ENCODE peak calls at places on chromosome X, in five cellular contexts. O, I, U, S and A are unnamed samples.
A peak's percentile ranks its signal among the peaks of the same experiment; 100 is the strongest.

GRCh38 chrX:134530845-134531244 is 70.9 kb downstream of the HPRT1 start:
- DNase-seq in O (no peak), I (no peak), U (no peak), S (no peak), A (no peak)

GRCh38 chrX:20452487-20452886 is 185.8 kb upstream of the RPS6KA3 start:
- DNase-seq in O (no peak), I (no peak), U (no peak), S (no peak), A (no peak)

GRCh38 chrX:154411322-154411980 is at the start of gene TAFAZZIN:
- DNase-seq in O (peak; percentile 56), I (peak; percentile 75), U (peak; percentile 34), S (peak; percentile 78), A (peak; percentile 68)

GRCh38 chrX:135489542-135489941 is 30.9 kb upstream of the INTS6L start:
- DNase-seq in O (no peak), I (no peak), U (no peak), S (no peak), A (no peak)

GRCh38 chrX:18997916-18998315 is 14.0 kb upstream of the PHKA2 start:
- DNase-seq in O (no peak), I (no peak), U (no peak), S (no peak), A (no peak)

GRCh38 chrX:150690126-150690525 is 3.1 kb upstream of the MTMR1 start:
- DNase-seq in O (peak; percentile 89), I (no peak), U (no peak), S (no peak), A (peak; percentile 46)

GRCh38 chrX:15882704-15883539 is 28.3 kb upstream of the AP1S2 start:
- DNase-seq in O (peak; percentile 60), I (no peak), U (no peak), S (no peak), A (no peak)

GRCh38 chrX:96102997-96103396 is 581.6 kb upstream of the DIAPH2 start:
- DNase-seq in O (no peak), I (no peak), U (no peak), S (peak; percentile 27), A (no peak)

GRCh38 chrX:103063918-103064434 is at the start of gene BEX1:
- DNase-seq in O (peak; percentile 12), I (no peak), U (no peak), S (peak; percentile 37), A (peak; percentile 1)

GRCh38 chrX:10545882-10546281 is 74.5 kb downstream of the MID1 start:
- DNase-seq in O (no peak), I (no peak), U (no peak), S (no peak), A (no peak)

GRCh38 chrX:3485727-3486126 is 139.3 kb upstream of the MXRA5 start:
- DNase-seq in O (no peak), I (no peak), U (no peak), S (no peak), A (no peak)
- TF ChIP-seq CTCF in O (no peak), I (no peak), U (no peak), S (no peak), A (no peak)

GRCh38 chrX:105876658-105877057 is 54.3 kb downstream of the NRK start:
- DNase-seq in O (peak; percentile 26), I (no peak), U (no peak), S (no peak), A (no peak)
- TF ChIP-seq CTCF in O (peak; percentile 72), I (no peak), U (no peak), S (no peak), A (no peak)

GRCh38 chrX:129423191-129423590 is 100.1 kb downstream of the SMARCA1 start:
- DNase-seq in O (no peak), I (no peak), U (no peak), S (no peak), A (no peak)

DNA sequence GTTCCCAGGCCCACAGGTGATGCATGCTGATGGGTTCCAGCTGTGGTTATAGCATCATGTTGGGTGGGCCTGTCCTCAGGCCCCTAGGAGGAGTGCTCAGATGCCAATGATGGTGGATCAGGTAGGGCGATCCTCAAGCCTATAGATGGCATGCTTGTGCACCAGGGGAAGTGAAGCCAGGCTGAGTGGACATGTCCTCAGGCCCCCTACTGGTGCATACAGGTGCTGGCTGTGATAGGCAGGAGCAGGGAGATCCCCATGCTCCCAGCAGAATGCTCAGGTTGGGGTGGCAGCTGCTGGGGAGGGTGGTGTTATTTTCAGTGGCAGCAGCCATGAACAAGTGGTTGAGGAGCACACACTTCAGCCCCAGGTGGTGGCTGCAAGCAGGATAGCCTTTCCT is 96.0 kb downstream of the SMARCA1 start:
- DNase-seq in O (no peak), I (no peak), U (no peak), S (no peak), A (no peak)
- TF ChIP-seq CTCF in O (no peak), I (no peak), U (no peak), S (no peak), A (no peak)

GRCh38 chrX:55118574-55118973 is 29.8 kb downstream of the PAGE2 start:
- DNase-seq in O (no peak), I (no peak), U (no peak), S (no peak), A (no peak)
- TF ChIP-seq CTCF in O (no peak), I (no peak), U (no peak), S (no peak), A (no peak)

GRCh38 chrX:56975611-56976010 is 19.7 kb downstream of the SPIN3 start:
- DNase-seq in O (no peak), I (no peak), U (no peak), S (no peak), A (no peak)
- TF ChIP-seq CTCF in O (peak; percentile 44), I (no peak), U (no peak), S (no peak), A (no peak)

GRCh38 chrX:57453901-57454300 is 137.9 kb upstream of the ZXDB start:
- DNase-seq in O (peak; percentile 13), I (no peak), U (no peak), S (no peak), A (no peak)
- TF ChIP-seq CTCF in O (peak; percentile 71), I (peak; percentile 58), U (peak; percentile 5), S (no peak), A (no peak)

GRCh38 chrX:46408553-46409407 is 136.4 kb downstream of the ZNF674 start:
- DNase-seq in O (peak; percentile 39), I (peak; percentile 59), U (peak; percentile 63), S (peak; percentile 76), A (peak; percentile 48)
- TF ChIP-seq CTCF in O (peak; percentile 88), I (peak; percentile 73), U (peak; percentile 54), S (peak; percentile 73), A (peak; percentile 74)

DNA sequence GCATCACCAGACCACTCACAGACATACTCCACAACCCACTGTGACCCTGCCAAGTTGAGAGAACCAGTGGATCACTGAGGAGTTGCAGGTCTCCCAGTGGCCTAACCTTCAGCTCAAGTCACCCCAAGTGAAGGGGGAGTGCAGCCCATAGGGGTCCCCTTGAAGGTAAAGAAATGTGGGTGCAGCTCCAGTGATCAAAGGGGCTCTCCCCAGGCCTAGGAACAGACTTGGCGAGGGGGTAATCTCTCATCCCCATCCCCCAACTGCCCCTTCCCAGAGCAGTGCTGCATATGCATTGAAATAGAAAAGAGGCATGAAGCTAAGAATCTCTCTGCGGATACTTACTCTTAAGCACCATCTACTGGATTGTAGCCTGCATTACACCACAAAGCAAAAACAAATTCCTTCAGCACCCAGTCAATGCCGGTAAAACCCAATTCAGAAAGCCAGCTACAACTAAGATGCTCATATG is 27.0 kb downstream of the MAGEE1 start:
- DNase-seq in O (peak; percentile 23), I (no peak), U (no peak), S (no peak), A (no peak)
- TF ChIP-seq CTCF in O (peak; percentile 71), I (peak; percentile 57), U (no peak), S (peak; percentile 31), A (peak; percentile 28)

DNA sequence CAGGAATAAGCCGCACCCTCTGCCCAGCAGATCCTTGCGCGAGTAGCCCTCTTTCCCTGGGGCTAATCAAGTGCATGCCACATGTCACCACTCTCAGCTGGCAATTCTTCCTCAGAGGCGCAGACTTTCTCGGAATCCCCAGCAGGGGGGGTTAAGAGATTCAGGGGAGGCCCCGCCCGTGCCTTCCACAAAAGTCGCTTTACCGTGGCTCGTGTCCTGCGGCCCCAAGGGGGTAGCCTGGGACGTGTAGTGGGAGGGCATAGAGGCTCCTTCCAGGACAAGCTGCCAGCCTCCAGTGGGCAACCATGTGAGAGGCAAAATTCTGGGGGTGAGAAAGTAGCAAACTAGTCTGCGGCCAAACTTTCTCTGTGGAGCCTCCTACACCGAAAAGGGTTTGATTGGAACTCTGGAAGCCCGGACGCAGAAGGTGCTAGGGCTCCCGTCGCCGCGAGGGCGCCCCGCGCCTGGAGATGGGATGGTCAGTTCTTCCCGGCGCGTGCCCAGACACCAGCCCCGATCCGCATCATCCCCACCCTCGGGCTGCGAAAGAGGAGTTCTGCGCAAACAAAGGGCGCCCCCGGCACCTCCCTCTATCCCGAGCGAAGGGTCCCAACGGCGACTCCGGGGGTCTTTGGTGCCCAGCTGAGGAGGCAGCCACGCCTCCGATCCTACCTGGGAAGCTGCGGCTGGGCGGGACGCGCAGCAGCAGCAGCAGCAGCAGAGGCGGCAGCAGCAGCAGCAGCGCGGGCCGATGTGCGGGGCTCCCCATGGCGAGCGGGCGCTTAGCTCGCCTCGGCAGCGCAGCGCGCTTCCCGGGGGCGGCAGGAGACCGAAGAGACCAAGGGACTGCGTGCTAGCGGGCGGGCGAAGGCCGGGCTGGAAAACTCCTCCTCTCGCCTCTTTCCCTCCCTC is at the start of gene SRPX:
- DNase-seq in O (peak; percentile 54), I (peak; percentile 30), U (peak; percentile 20), S (peak; percentile 29), A (peak; percentile 30)
- TF ChIP-seq CTCF in O (peak; percentile 52), I (peak; percentile 43), U (no peak), S (no peak), A (peak; percentile 26)